ENCODE peak calls at places on chromosomes 7 and 10, in eight cellular contexts. X is brain microvascular endothelial cell, D is HFFc6, T is A549, O is AG10803, M is testis, E is transverse colon, L is tibial artery. I is an unnamed sample.

GRCh38 chr10:111200505-111201186 is 123.8 kb downstream of the ADRA2A start:
- DNase-seq in X (no peak), D (no peak), T (no peak), O (no peak), M (no peak), E (peak), L (no peak), I (no peak)

GRCh38 chr7:143227806-143228205 is 6.0 kb downstream of the TAS2R40 start:
- DNase-seq in X (no peak), D (no peak), T (no peak), O (peak), M (no peak), E (no peak), L (no peak), I (no peak)

GRCh38 chr7:89605362-89605761 is 548.9 kb upstream of the STEAP1 start:
- DNase-seq in X (no peak), D (no peak), T (no peak), O (no peak), M (no peak), E (no peak), L (no peak), I (no peak)

GRCh38 chr10:58436071-58436470 is 50.9 kb downstream of the TFAM start:
- DNase-seq in X (peak), D (no peak), T (peak), O (peak), M (no peak), E (no peak), L (no peak), I (no peak)

GRCh38 chr10:88707429-88708110 is 1.5 kb downstream of the LIPK start:
- DNase-seq in X (peak), D (peak), T (peak), O (peak), M (no peak), E (no peak), L (no peak), I (no peak)

GRCh38 chr7:55024776-55025175 is 6.0 kb downstream of the EGFR start:
- DNase-seq in X (peak), D (peak), T (no peak), O (peak), M (no peak), E (no peak), L (no peak), I (no peak)

GRCh38 chr7:104328308-104328969 is at the start of gene LHFPL3:
- DNase-seq in X (no peak), D (no peak), T (no peak), O (no peak), M (no peak), E (no peak), L (no peak), I (no peak)

GRCh38 chr10:96740579-96741281 is 20.4 kb upstream of the PIK3AP1 start:
- DNase-seq in X (no peak), D (no peak), T (no peak), O (no peak), M (peak), E (peak), L (peak), I (peak)

GRCh38 chr7:125526092-125526491 is 596.5 kb upstream of the POT1 start:
- DNase-seq in X (no peak), D (no peak), T (no peak), O (no peak), M (no peak), E (no peak), L (no peak), I (no peak)

GRCh38 chr10:35940067-35940989 is 298.2 kb upstream of the FZD8 start:
- DNase-seq in X (no peak), D (no peak), T (no peak), O (peak), M (peak), E (peak), L (no peak), I (no peak)

GRCh38 chr10:75508239-75508813 is 76.9 kb downstream of the LRMDA start:
- DNase-seq in X (no peak), D (no peak), T (peak), O (peak), M (no peak), E (no peak), L (no peak), I (no peak)

GRCh38 chr10:93074597-93075368 is 1.1 kb downstream of the CYP26A1 start:
- DNase-seq in X (no peak), D (no peak), T (no peak), O (no peak), M (no peak), E (no peak), L (no peak), I (no peak)

GRCh38 chr10:110355922-110356627 is 51.4 kb upstream of the SMNDC1 start:
- DNase-seq in X (no peak), D (no peak), T (no peak), O (no peak), M (no peak), E (peak), L (no peak), I (no peak)

GRCh38 chr10:51733061-51733460 is 33.7 kb upstream of the CSTF2T start:
- DNase-seq in X (peak), D (peak), T (no peak), O (peak), M (no peak), E (no peak), L (no peak), I (no peak)

GRCh38 chr7:121187676-121188075 is 141.1 kb upstream of the WNT16 start:
- DNase-seq in X (no peak), D (no peak), T (no peak), O (peak), M (no peak), E (no peak), L (no peak), I (no peak)

GRCh38 chr7:36202347-36202896 is 49.4 kb downstream of the EEPD1 start:
- DNase-seq in X (peak), D (no peak), T (no peak), O (no peak), M (no peak), E (no peak), L (no peak), I (no peak)

GRCh38 chr7:11709240-11709639 is 122.8 kb downstream of the THSD7A start:
- DNase-seq in X (no peak), D (no peak), T (no peak), O (no peak), M (no peak), E (no peak), L (no peak), I (no peak)

GRCh38 chr10:34955391-34955790 is 134.8 kb downstream of the CUL2 start:
- DNase-seq in X (no peak), D (no peak), T (no peak), O (peak), M (no peak), E (no peak), L (no peak), I (no peak)

GRCh38 chr7:46752881-46753366 is 829.0 kb downstream of the TNS3 start:
- DNase-seq in X (peak), D (peak), T (peak), O (peak), M (no peak), E (no peak), L (no peak), I (no peak)

GRCh38 chr7:122350701-122351100 is 46.2 kb upstream of the FEZF1 start:
- DNase-seq in X (no peak), D (no peak), T (no peak), O (no peak), M (no peak), E (no peak), L (no peak), I (no peak)
- TF ChIP-seq CTCF in X (no peak), D (no peak), T (no peak), O (no peak), M (no peak), E (no peak), L (no peak), I (no peak)

DNA sequence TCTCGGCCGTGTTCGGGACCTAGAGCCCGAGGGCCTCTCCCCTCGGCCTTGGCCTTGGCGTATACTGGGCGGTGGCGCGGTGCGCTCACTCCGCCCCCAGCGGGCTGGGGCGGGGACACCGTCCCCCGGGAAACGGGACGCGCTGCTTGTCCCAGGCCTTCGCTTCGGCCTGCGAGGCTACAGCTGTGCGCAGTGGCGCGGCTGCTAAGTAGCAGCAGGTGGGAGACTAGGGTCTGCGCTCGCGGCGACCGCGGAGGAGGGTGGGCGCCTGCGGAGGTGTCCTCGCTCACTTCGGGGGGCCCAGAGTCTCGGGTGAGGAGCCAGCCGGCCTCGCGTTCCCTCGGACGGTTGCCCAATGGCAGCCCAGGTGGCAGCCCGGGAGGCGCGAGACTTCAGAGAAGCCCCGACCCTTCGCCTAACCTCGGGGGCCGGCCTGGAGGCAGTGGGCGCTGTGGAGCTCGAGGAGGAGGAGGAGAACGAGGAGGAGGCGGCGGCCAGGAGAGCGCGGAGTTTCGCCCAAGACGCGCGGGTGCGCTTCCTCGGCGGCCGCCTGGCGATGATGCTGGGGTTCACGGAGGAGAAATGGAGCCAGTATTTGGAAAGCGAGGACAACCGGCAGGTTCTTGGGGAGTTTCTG is at the start of gene DNAH11:
- DNase-seq in X (no peak), D (no peak), T (peak), O (no peak), M (peak), E (peak), L (no peak), I (no peak)
- TF ChIP-seq CTCF in X (no peak), D (no peak), T (no peak), O (no peak), M (no peak), E (no peak), L (no peak), I (no peak)

GRCh38 chr10:132450825-132451505 is 54.0 kb downstream of the PWWP2B start:
- DNase-seq in X (no peak), D (no peak), T (no peak), O (no peak), M (no peak), E (peak), L (peak), I (no peak)

GRCh38 chr10:132451506-132452215 is 54.7 kb downstream of the PWWP2B start:
- DNase-seq in X (no peak), D (no peak), T (no peak), O (no peak), M (no peak), E (peak), L (no peak), I (no peak)

GRCh38 chr10:132452651-132453469 is 55.9 kb downstream of the PWWP2B start:
- DNase-seq in X (peak), D (peak), T (peak), O (peak), M (peak), E (peak), L (peak), I (peak)

GRCh38 chr10:132453470-132453861 is 56.5 kb downstream of the PWWP2B start:
- DNase-seq in X (no peak), D (no peak), T (no peak), O (no peak), M (no peak), E (no peak), L (no peak), I (no peak)

DNA sequence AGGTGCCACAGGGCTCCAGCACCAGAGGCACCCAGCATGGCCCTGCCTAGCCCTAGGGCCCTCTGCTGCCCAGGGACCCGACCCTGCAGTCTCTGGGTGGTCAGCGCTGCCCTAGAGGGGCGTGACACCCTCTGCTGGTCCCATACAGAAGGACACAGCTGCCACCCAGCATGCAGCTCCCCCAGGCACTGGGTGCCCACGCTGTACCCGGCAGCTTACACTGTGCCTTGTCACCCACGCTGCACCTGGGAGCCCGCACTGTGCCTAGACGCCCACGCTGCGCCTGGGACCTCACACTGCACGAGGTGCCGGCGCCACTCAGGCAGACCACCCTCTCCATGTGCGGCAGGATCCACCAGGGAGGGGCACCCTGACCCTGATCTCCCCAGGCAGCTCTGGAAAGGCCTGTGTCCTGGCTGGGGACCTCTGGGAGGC is 55.2 kb downstream of the PWWP2B start:
- DNase-seq in X (no peak), D (no peak), T (no peak), O (no peak), M (no peak), E (peak), L (no peak), I (no peak)
- TF ChIP-seq CTCF in X (peak), D (peak), T (peak), O (peak), M (no peak), E (no peak), L (no peak), I (no peak)

GRCh38 chr7:30226593-30227268 is 57.7 kb upstream of the ZNRF2 start:
- DNase-seq in X (no peak), D (no peak), T (peak), O (no peak), M (no peak), E (peak), L (no peak), I (no peak)
- TF ChIP-seq CTCF in X (peak), D (peak), T (peak), O (no peak), M (no peak), E (peak), L (no peak), I (no peak)

GRCh38 chr7:78327718-78328117 is 529.1 kb downstream of the PHTF2 start:
- DNase-seq in X (no peak), D (no peak), T (no peak), O (no peak), M (no peak), E (no peak), L (no peak), I (no peak)

GRCh38 chr7:78323118-78323517 is 524.5 kb downstream of the PHTF2 start:
- DNase-seq in X (no peak), D (peak), T (no peak), O (peak), M (no peak), E (no peak), L (no peak), I (no peak)

GRCh38 chr7:78326870-78327269 is 528.3 kb downstream of the PHTF2 start:
- DNase-seq in X (no peak), D (peak), T (no peak), O (peak), M (no peak), E (no peak), L (no peak), I (no peak)

DNA sequence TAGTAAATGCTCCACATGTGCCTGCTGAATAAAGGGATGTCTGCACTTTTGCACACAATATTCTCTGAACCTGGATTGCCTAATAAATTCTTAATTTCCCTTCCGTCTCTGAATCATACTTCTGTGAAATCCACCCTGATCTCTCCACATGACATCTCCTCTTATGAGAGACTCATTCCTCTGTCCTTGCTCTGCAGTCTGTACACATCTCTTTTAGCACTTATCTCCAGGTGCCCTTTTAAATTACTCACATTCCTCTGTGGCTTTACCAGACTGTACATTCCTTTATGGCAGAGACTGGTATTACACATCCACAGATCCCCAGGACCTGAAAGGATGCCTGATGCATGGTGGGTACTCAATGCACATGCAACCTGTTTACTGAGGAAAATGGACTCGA is 527.6 kb downstream of the PHTF2 start:
- DNase-seq in X (peak), D (peak), T (no peak), O (peak), M (no peak), E (no peak), L (no peak), I (no peak)
- TF ChIP-seq CTCF in X (no peak), D (peak), T (no peak), O (no peak), M (no peak), E (no peak), L (no peak), I (no peak)